ENCODE peak calls at places on chromosomes 6 and 20, in six cellular contexts. X is A549, M is stomach, Z is HepG2, G is tibial nerve, N is sigmoid colon. O is an unnamed sample.

GRCh38 chr6:169097336-169098052 is 156.2 kb downstream of the THBS2 start:
- DNase-seq in Z (no peak), X (no peak), N (no peak), G (no peak), M (no peak), O (no peak)

GRCh38 chr20:52305843-52306242 is 114.3 kb upstream of the ZFP64 start:
- DNase-seq in X (no peak), G (no peak), N (no peak), Z (no peak), M (no peak), O (no peak)

GRCh38 chr6:108235121-108235520 is 25.7 kb downstream of the SNX3 start:
- DNase-seq in X (no peak), G (no peak), Z (no peak), M (no peak), N (no peak), O (no peak)

GRCh38 chr6:77930382-77930781 is 277.5 kb downstream of the MEI4 start:
- DNase-seq in G (no peak), X (no peak), N (no peak), M (no peak), Z (no peak), O (no peak)

GRCh38 chr6:14212020-14212419 is 94.4 kb downstream of the CD83 start:
- DNase-seq in M (no peak), N (no peak), X (no peak), Z (no peak), G (no peak), O (no peak)

GRCh38 chr6:12262236-12263061 is 27.7 kb upstream of the EDN1 start:
- DNase-seq in G (no peak), X (no peak), M (no peak), N (no peak), Z (no peak), O (peak)

GRCh38 chr6:119241124-119241491 is 108.5 kb downstream of the MAN1A1 start:
- DNase-seq in X (no peak), N (peak), M (no peak), Z (peak), G (no peak), O (peak)

GRCh38 chr6:37554480-37554819 is 54.8 kb upstream of the CCDC167 start:
- DNase-seq in G (no peak), Z (no peak), X (no peak), N (no peak), M (no peak), O (no peak)

GRCh38 chr6:137808191-137808590 is 58.9 kb upstream of the TNFAIP3 start:
- DNase-seq in G (no peak), Z (peak), X (peak), N (no peak), M (no peak), O (no peak)

GRCh38 chr20:22921595-22922421 is 113.3 kb upstream of the SSTR4 start:
- DNase-seq in Z (no peak), M (no peak), X (peak), N (no peak), G (no peak), O (no peak)

GRCh38 chr6:872570-873125 is 179.7 kb upstream of the EXOC2 start:
- DNase-seq in X (no peak), Z (no peak), M (no peak), N (no peak), G (no peak), O (no peak)

GRCh38 chr6:1603708-1604346 is 5.9 kb upstream of the FOXC1 start:
- DNase-seq in N (no peak), G (no peak), Z (peak), M (no peak), X (no peak), O (no peak)

GRCh38 chr6:167272156-167272555 is 19.0 kb upstream of the UNC93A start:
- DNase-seq in M (no peak), N (no peak), Z (no peak), X (no peak), G (no peak), O (no peak)

GRCh38 chr6:33771342-33772113 is 17.4 kb downstream of the LEMD2 start:
- DNase-seq in M (peak), Z (no peak), G (peak), X (peak), N (peak), O (peak)

GRCh38 chr6:27866370-27867050 is 45.7 kb downstream of the OR2B2 start:
- DNase-seq in Z (peak), X (peak), M (no peak), N (no peak), G (no peak), O (no peak)

GRCh38 chr6:148218542-148219258 is 123.9 kb upstream of the SASH1 start:
- DNase-seq in X (no peak), Z (no peak), N (no peak), G (no peak), M (no peak), O (no peak)

GRCh38 chr6:104527761-104528415 is 331.8 kb downstream of the HACE1 start:
- DNase-seq in Z (peak), X (peak), N (peak), G (no peak), M (no peak), O (no peak)

GRCh38 chr20:47208534-47209174 is 147.8 kb downstream of the ZMYND8 start:
- DNase-seq in M (no peak), N (no peak), X (no peak), G (no peak), Z (no peak), O (no peak)

GRCh38 chr6:130046711-130047439 is 28.5 kb downstream of the L3MBTL3 start:
- DNase-seq in N (no peak), Z (no peak), G (no peak), X (no peak), M (no peak), O (no peak)

GRCh38 chr6:81997091-81997926 is 244.8 kb upstream of the TENT5A start:
- DNase-seq in X (no peak), N (no peak), M (no peak), G (no peak), Z (no peak), O (no peak)
- TF ChIP-seq EP300 in X (no peak), N (no peak), M (no peak), G (no peak), Z (no peak), O (no peak)

DNA sequence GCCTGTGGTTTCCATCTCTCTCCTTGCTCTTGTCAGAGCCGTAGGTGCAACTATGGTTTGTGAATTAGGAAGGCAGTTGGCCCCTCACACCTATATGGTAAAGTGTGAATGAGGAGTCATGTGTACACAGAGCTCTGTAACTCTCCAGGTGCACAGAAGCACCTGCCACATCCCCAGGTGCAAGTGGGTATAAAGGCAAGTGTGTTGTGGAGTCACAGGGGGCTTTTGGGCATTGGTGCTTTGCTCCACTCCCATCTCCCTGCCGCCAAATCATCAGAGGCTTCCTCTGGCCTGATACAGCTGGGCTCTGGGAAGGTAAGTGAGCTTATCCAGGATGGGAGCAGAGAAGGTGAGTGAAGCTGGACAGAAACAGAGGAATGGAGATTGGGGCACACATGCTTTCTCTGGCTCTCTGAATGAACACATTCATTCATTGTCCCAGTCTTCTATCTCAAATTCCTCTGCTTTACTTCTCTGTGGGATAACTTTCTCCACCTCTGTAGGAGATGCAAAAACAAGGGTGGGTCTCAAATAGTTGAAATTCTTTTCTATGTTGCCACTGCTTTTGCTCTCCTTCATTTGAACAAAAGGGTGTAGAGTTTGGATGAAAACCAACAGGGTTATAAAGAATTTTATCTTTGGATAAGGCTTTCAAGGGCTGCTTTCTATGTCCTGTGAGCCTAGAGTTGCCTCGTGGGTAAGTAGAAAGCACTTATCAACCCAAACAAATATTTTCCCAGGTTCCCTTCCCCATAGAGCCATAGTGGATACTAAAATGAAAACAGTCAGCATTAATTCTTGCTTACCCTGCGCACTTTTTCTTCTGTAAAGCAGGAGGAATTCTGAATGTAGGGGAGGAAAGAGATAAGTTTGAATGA is 45.0 kb upstream of the RIPOR2 start:
- DNase-seq in Z (no peak), G (no peak), X (no peak), N (no peak), M (no peak), O (no peak)
- TF ChIP-seq EP300 in Z (no peak), G (no peak), X (no peak), N (no peak), M (no peak), O (no peak)

DNA sequence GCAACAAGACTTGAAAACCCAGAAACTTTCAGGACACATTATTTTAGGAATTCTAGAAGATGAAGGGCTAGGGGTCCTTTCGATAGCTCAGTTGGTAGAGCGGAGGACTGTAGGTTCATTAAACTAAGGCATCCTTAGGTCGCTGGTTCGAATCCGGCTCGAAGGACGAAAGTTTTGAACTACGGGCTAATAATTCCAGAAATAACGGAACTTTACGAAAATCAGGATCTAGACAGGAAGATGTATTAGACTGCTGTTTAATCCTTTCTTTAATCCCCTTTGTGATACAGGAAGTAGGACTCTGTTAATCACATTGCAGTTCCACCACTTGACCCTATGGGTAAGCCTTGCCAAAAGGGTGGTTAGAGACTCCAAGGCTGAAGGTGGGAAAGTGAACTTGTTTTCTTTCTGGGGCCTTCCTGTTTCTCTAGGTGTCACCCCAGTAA is 21.2 kb upstream of the ABT1 start:
- DNase-seq in X (peak), Z (no peak), M (no peak), N (no peak), G (no peak), O (no peak)
- TF ChIP-seq EP300 in X (no peak), Z (no peak), M (no peak), N (no peak), G (no peak), O (no peak)

GRCh38 chr20:54162378-54162777 is 11.4 kb downstream of the CYP24A1 start:
- DNase-seq in M (no peak), G (no peak), Z (no peak), X (peak), N (no peak), O (no peak)

GRCh38 chr20:54160269-54161007 is 13.3 kb downstream of the CYP24A1 start:
- DNase-seq in Z (no peak), X (peak), G (no peak), M (no peak), N (no peak), O (no peak)

GRCh38 chr20:54163402-54163801 is 10.4 kb downstream of the CYP24A1 start:
- DNase-seq in X (no peak), G (no peak), N (no peak), M (no peak), Z (no peak), O (no peak)

GRCh38 chr20:54161008-54161820 is 12.6 kb downstream of the CYP24A1 start:
- DNase-seq in M (no peak), G (no peak), N (no peak), Z (no peak), X (peak), O (no peak)

DNA sequence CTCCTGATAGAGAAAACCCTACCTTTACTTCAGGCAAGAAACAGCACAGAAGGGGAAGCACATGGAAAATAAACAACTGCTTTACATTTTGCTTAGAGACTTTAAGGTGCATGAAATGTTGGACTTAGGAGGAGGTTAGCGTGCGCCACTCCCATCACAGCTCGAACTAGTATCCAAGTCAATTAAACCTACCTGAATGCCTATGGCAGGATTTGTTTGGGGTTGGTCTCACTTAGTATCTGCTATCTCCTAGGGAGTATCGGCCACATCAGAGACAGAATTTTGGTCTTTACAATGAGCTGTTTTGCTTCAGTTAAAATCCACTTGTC is 12.0 kb downstream of the CYP24A1 start:
- DNase-seq in M (no peak), G (no peak), X (peak), N (no peak), Z (no peak), O (no peak)
- TF ChIP-seq EP300 in M (no peak), G (no peak), X (no peak), N (no peak), Z (no peak), O (no peak)

DNA sequence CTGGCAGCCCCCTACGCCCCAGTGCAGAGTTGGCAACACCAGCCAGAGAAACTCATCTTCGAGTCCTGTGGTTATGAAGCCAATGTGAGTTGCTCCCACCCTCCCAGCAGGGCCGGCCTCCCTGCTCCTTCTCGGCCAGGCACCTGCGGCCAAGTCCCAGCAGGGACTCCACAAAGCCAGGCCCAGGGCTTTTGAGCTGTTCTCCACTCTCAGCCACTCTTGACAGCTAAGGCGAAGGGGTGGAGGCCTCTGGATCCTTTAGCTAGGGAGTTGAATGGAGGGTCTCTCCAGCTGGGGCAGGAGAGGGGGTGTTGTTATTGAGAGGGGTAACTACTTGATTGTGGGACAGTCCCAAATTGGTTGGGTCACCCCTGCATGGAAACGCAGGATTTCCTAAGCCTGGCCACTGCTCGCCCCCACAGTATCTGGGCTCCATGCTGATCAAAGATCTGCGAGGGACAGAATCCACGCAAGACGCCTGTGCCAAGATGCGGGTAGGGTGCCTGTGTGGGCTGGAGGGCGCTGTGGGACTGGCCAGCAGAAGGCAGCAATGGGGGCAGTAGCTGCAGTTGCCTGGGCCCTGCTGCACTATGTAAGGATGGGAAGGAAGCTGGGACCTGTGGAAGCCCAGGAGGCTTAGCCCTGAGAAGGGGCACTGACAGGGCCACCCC is 58.3 kb downstream of the TCP11 start:
- DNase-seq in X (no peak), Z (no peak), N (peak), G (no peak), M (no peak), O (no peak)
- TF ChIP-seq EP300 in X (no peak), Z (no peak), N (no peak), G (no peak), M (no peak), O (no peak)

GRCh38 chr6:10412948-10413849 is 1.7 kb downstream of the TFAP2A start:
- DNase-seq in M (peak), X (peak), Z (no peak), G (no peak), N (no peak), O (no peak)
- TF ChIP-seq EP300 in M (no peak), X (no peak), Z (no peak), G (no peak), N (no peak), O (no peak)

GRCh38 chr20:8532169-8532568 is 400.1 kb downstream of the PLCB1 start:
- DNase-seq in N (no peak), M (no peak), Z (no peak), G (no peak), X (no peak), O (no peak)

GRCh38 chr20:8530022-8530421 is 398.0 kb downstream of the PLCB1 start:
- DNase-seq in X (no peak), G (no peak), N (no peak), Z (no peak), M (no peak), O (no peak)

GRCh38 chr20:8524716-8525343 is 392.8 kb downstream of the PLCB1 start:
- DNase-seq in G (no peak), N (no peak), M (no peak), Z (no peak), X (no peak), O (no peak)

GRCh38 chr20:8523684-8524083 is 391.6 kb downstream of the PLCB1 start:
- DNase-seq in M (no peak), Z (no peak), G (no peak), N (no peak), X (peak), O (no peak)

GRCh38 chr20:8527998-8528397 is 395.9 kb downstream of the PLCB1 start:
- DNase-seq in X (peak), N (no peak), Z (no peak), M (no peak), G (no peak), O (no peak)
- TF ChIP-seq EP300 in X (no peak), N (no peak), Z (no peak), M (no peak), G (no peak), O (no peak)